ENCODE peak calls at places on chromosomes 11 and 22, in four cellular contexts. K is psoas muscle, C is fibroblast of lung, T is colonic mucosa. H is an unnamed sample. For H3K4me1 and H3K27me3, the result is how much of the 10 kb centered on the place peaks cover.

GRCh38 chr11:98060759-98061158 is 960.0 kb upstream of the CNTN5 start:
- DNase-seq in C (no peak), T (no peak), K (no peak), H (no peak)

GRCh38 chr11:95592455-95592854 is 197.1 kb downstream of the FAM76B start:
- DNase-seq in T (no peak), K (no peak), C (peak), H (no peak)

GRCh38 chr11:82855616-82856015 is 44.6 kb downstream of the PRCP start:
- DNase-seq in T (no peak), K (no peak), C (no peak), H (no peak)

GRCh38 chr22:45164217-45165123 is 745 bp downstream of the NUP50 start:
- DNase-seq in C (peak), T (peak), K (peak), H (peak)

GRCh38 chr11:46983598-46983997 is 47.0 kb downstream of the CSTPP1 start:
- DNase-seq in K (no peak), T (peak), C (no peak), H (peak)

GRCh38 chr11:46308632-46309419 is 31.4 kb downstream of the CREB3L1 start:
- DNase-seq in C (peak), K (peak), T (peak), H (peak)

GRCh38 chr11:2709429-2709828 is 9.6 kb upstream of the KCNQ1OT1 start:
- DNase-seq in K (no peak), C (peak), T (no peak), H (no peak)

GRCh38 chr11:73493838-73494598 is 103.9 kb downstream of the FAM168A start:
- DNase-seq in T (no peak), C (peak), K (no peak), H (no peak)

GRCh38 chr11:18981897-18982296 is 42.7 kb upstream of the MRGPRX1 start:
- DNase-seq in K (no peak), C (no peak), T (no peak), H (no peak)

GRCh38 chr11:122642971-122643370 is 12.6 kb upstream of the UBASH3B start:
- DNase-seq in T (no peak), K (no peak), C (no peak), H (no peak)

GRCh38 chr11:122816701-122817100 is 21.6 kb upstream of the CRTAM start:
- DNase-seq in C (peak), T (no peak), K (no peak), H (no peak)

GRCh38 chr22:19738664-19739447 is 15.5 kb downstream of the GP1BB start:
- DNase-seq in T (no peak), C (no peak), K (no peak), H (no peak)

GRCh38 chr22:32720924-32721323 is 80.6 kb upstream of the TIMP3 start:
- DNase-seq in C (peak), T (no peak), K (no peak), H (peak)

GRCh38 chr11:128725630-128726461 is 32.0 kb downstream of the FLI1 start:
- DNase-seq in K (no peak), C (peak), T (no peak), H (no peak)

GRCh38 chr11:3201677-3202181 is 16.9 kb downstream of the MRGPRG start:
- DNase-seq in K (no peak), T (no peak), C (no peak), H (no peak)

GRCh38 chr11:58919980-58920379 is 19.3 kb upstream of the GLYATL1 start:
- DNase-seq in K (no peak), T (peak), C (no peak), H (no peak)

GRCh38 chr11:58606930-58607714 is 15.3 kb upstream of the CNTF start:
- DNase-seq in K (no peak), T (no peak), C (no peak), H (peak)

GRCh38 chr11:122145715-122146274 is 29.8 kb upstream of the BLID start:
- DNase-seq in T (no peak), C (no peak), K (no peak), H (no peak)

GRCh38 chr11:16337421-16338213 is 18.7 kb downstream of the SOX6 start:
- DNase-seq in T (no peak), K (no peak), C (no peak), H (no peak)

GRCh38 chr11:116605543-116605942 is 167.2 kb downstream of the BUD13 start:
- DNase-seq in T (peak), C (no peak), K (no peak), H (peak)

GRCh38 chr11:22244986-22245592 is 52.2 kb downstream of the ANO5 start:
- DNase-seq in K (peak), T (no peak), C (peak), H (peak)

DNA sequence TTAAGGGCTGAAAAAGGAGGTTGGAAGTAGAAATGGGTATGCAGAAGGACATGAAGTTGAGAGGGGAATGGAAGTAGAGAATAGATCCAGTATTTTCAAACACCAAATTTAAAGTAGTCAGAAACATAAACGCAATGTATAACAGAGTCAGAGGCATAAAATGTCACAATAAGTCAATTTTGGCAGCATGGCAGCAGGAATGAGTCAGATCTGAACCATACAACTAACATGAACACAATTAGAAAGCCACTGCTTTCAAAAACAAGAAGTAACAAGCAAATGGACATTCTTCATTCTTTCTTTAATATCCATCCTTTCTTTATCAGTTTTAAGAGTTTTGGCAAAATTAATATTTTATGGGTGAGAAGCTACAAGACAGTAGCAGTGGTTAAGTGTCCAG is 2.5 kb downstream of the CHORDC1 start:
- DNase-seq in C (peak), K (no peak), T (no peak), H (no peak)
- H3K4me1 ChIP-seq in C (under half), K (half or more), T (under half), H (under half)

DNA sequence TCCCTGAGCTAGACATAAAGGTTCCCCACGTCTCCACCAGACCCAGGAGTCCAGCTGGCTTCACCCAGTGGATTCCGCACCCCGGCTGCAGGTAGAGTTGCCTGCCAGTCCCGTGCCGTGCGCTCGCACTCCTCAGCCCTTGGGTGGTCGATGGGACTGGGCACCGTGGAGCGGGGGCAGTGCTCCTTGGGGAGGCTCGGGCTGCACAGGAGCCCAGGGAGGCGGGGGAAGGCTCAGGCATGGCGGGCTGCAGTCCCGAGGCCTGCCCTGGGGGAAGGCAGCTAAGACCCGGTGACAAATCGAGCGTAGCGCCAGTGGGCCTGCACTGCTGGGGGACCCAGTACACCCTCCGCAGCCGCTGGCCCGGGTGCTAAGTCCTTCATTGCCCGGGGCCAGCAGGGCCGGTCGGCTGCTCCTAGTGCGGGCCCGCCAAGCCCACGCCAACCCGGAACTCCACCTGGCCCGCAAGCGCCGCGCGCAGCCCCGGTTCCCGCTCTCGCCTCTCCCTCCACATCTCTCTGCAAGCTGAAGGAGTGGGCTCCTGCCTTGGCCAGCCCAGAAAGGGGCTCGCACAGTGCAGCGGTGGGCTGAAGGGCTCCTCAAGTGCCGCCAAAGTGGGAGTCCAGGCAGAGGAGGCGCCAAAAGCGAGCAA is 9.5 kb upstream of the TREH start:
- DNase-seq in K (peak), T (no peak), C (no peak), H (no peak)
- H3K27me3 ChIP-seq in K (under half), T (under half), C (under half), H (under half)

DNA sequence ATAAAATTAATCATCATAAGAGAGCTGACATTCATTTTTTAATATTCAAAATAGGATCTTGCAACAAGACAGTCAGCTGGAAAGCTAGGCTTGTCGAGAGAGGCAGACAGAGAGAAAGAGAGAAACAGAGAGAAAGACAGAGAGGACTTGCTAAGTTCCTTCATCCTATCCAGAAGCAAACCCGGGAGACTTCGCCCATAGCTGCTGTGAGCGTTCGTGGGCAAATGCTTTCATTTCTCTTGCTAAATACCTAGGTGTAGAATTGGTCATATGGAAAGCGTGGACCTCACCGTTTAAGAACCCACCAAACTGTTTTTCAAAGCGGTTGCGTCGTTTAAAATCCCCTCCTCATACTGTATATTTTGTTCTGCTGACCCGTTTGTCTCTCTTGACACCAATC is 25.3 kb upstream of the KRTAP5-6 start:
- DNase-seq in T (no peak), K (no peak), C (no peak), H (no peak)
- H3K4me1 ChIP-seq in T (under half), K (under half), C (under half), H (under half)

GRCh38 chr22:36636916-36637315 is 66.6 kb downstream of the CACNG2 start:
- DNase-seq in C (no peak), K (no peak), T (no peak), H (no peak)

GRCh38 chr22:36640106-36640672 is 63.4 kb downstream of the CACNG2 start:
- DNase-seq in T (no peak), C (no peak), K (no peak), H (no peak)

GRCh38 chr22:36635483-36635882 is 68.1 kb downstream of the CACNG2 start:
- DNase-seq in C (no peak), K (no peak), T (no peak), H (no peak)
- H3K27me3 ChIP-seq in C (under half), K (under half), T (under half), H (under half)

DNA sequence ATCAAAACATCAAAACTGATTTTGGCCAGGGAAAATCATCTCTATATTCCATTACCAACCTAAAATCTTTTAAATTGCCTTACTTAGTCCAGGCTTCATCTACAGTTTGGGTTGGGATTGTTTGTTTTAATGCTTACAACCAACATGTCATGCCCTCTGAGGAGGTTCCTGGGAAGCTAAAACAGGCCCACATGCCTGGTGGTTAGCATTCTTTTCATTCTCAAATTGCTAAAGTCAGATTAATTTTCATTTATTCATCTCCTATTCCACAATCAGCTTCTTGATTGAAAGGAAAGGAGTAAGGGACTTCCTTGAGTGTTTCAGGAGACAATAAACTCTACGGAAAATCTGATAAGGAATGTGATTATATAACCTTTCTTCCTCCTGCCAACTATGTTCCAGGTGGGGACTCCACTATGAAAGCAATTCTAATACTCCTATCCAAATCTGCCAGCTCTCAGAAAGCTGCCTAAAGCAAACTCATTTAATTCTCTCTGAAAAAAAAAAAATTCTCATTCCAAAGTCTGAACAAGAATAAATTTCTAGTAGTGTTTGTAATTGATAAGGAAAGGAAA is 30.8 kb downstream of the MRTFA start:
- DNase-seq in C (peak), K (no peak), T (no peak), H (peak)
- H3K4me1 ChIP-seq in C (under half), K (half or more), T (under half), H (under half)

GRCh38 chr11:118152020-118152551 is 537 bp downstream of the SCN4B start:
- DNase-seq in K (no peak), T (no peak), C (no peak), H (no peak)
- H3K27me3 ChIP-seq in K (under half), T (half or more), C (half or more), H (under half)

H was measured in small intestine.